ENCODE peak calls at places on chromosomes 3 and 15, in five cellular contexts. Q, D, T, S and Z are unnamed samples.

GRCh38 chr3:131303848-131304247 is 77.7 kb upstream of the NUDT16 start:
- DNase-seq in Q (no peak), T (no peak), D (no peak), S (no peak), Z (no peak)

GRCh38 chr3:74787008-74787407 is 172.5 kb upstream of the CNTN3 start:
- DNase-seq in Q (no peak), T (no peak), D (no peak), S (no peak), Z (no peak)

GRCh38 chr3:189262746-189263145 is 91.0 kb downstream of the TPRG1 start:
- DNase-seq in T (peak), Q (peak), D (no peak), S (no peak), Z (no peak)

GRCh38 chr3:71905426-71905825 is 120.5 kb upstream of the PROK2 start:
- DNase-seq in D (no peak), S (no peak), Q (no peak), T (no peak), Z (no peak)

GRCh38 chr3:42222942-42223693 is 42.9 kb downstream of the CCK start:
- DNase-seq in D (no peak), T (no peak), S (peak), Q (no peak), Z (no peak)

GRCh38 chr3:197224034-197224444 is 74.4 kb downstream of the DLG1 start:
- DNase-seq in S (no peak), D (no peak), Q (no peak), T (peak), Z (peak)

GRCh38 chr3:34683851-34684250 is 885.4 kb downstream of the PDCD6IP start:
- DNase-seq in T (peak), S (no peak), Q (peak), D (no peak), Z (peak)

GRCh38 chr3:184275961-184276910 is at the start of gene ECE2:
- DNase-seq in D (no peak), T (no peak), S (no peak), Q (no peak), Z (peak)

GRCh38 chr15:37824717-37825382 is 109.6 kb upstream of the TMCO5A start:
- DNase-seq in S (no peak), D (no peak), Q (no peak), T (peak), Z (peak)

GRCh38 chr3:52190294-52190841 is 7.6 kb upstream of the ALAS1 start:
- DNase-seq in Q (peak), D (no peak), S (no peak), T (peak), Z (peak)

GRCh38 chr3:142210608-142211007 is 14.8 kb downstream of the GK5 start:
- DNase-seq in S (no peak), T (peak), D (no peak), Q (no peak), Z (peak)